ENCODE peak calls at places on chromosomes 4 and X, in four cellular contexts. H is coronary artery, F is aorta, L is RWPE1. E is an unnamed sample.
A peak's percentile ranks its signal among the peaks of the same experiment; 100 is the strongest.

GRCh38 chrX:22526339-22526738 is 253.6 kb downstream of the CBLL2 start:
- DNase-seq in L (peak; percentile 65), H (no peak), F (no peak), E (no peak)

GRCh38 chr4:38091636-38092035 is 131.4 kb downstream of the PTTG2 start:
- DNase-seq in F (no peak), L (no peak), H (no peak), E (no peak)

GRCh38 chr4:160110891-160111290 is 1008.0 kb downstream of the RAPGEF2 start:
- DNase-seq in F (no peak), L (no peak), H (no peak), E (no peak)

GRCh38 chrX:117376460-117376859 is 740.1 kb downstream of the KLHL13 start:
- DNase-seq in H (no peak), F (no peak), L (peak; percentile 46), E (no peak)

GRCh38 chrX:46386511-46386910 is 158.7 kb downstream of the ZNF674 start:
- DNase-seq in F (no peak), L (no peak), H (no peak), E (no peak)

GRCh38 chr4:131499139-131499873 is 1649.8 kb upstream of the PCDH10 start:
- DNase-seq in L (peak; percentile 8), F (no peak), H (no peak), E (no peak)

GRCh38 chr4:102569200-102569599 is 68.0 kb downstream of the NFKB1 start:
- DNase-seq in L (peak; percentile 44), F (no peak), H (no peak), E (no peak)

GRCh38 chrX:87900320-87900908 is 382.8 kb downstream of the KLHL4 start:
- DNase-seq in F (no peak), L (no peak), H (no peak), E (no peak)

GRCh38 chr4:107974523-107974922 is 15.2 kb upstream of the HADH start:
- DNase-seq in L (no peak), H (no peak), F (no peak), E (no peak)

GRCh38 chrX:70433848-70434351 is 10.7 kb upstream of the DLG3 start:
- DNase-seq in H (no peak), F (peak; percentile 77), L (no peak), E (peak; percentile 62)

GRCh38 chr4:154707877-154708276 is 35.9 kb upstream of the LRAT start:
- DNase-seq in F (no peak), L (peak; percentile 46), H (no peak), E (no peak)

GRCh38 chr4:150070464-150071170 is 7.6 kb upstream of the DCLK2 start:
- DNase-seq in F (no peak), L (no peak), H (no peak), E (no peak)

GRCh38 chr4:147355849-147356248 is 125.0 kb upstream of the EDNRA start:
- DNase-seq in F (no peak), L (no peak), H (no peak), E (no peak)

GRCh38 chrX:124895947-124896346 is 423.7 kb upstream of the TEX13C start:
- DNase-seq in H (no peak), L (no peak), F (no peak), E (no peak)

GRCh38 chrX:44017726-44018125 is 44.5 kb upstream of the NDP start:
- DNase-seq in L (no peak), H (no peak), F (no peak), E (no peak)

GRCh38 chr4:11635336-11635735 is 206.6 kb upstream of the HS3ST1 start:
- DNase-seq in H (no peak), F (no peak), L (peak; percentile 61), E (no peak)

GRCh38 chr4:28918871-28919270 is 1801.3 kb upstream of the PCDH7 start:
- DNase-seq in H (no peak), L (no peak), F (no peak), E (no peak)

GRCh38 chrX:40145670-40146470 is 48.1 kb upstream of the BCOR start:
- DNase-seq in L (no peak), H (no peak), F (no peak), E (no peak)

GRCh38 chrX:66144258-66144657 is 19.8 kb upstream of the HEPH start:
- DNase-seq in H (no peak), F (no peak), L (no peak), E (no peak)

GRCh38 chr4:113534698-113535097 is 226.8 kb downstream of the CAMK2D start:
- DNase-seq in F (no peak), H (no peak), L (no peak), E (no peak)

GRCh38 chr4:37989398-37990260 is 29.4 kb downstream of the PTTG2 start:
- DNase-seq in L (no peak), H (no peak), F (no peak), E (no peak)

GRCh38 chr4:186010821-186011220 is 58.1 kb upstream of the TLR3 start:
- DNase-seq in F (no peak), L (no peak), H (no peak), E (no peak)

GRCh38 chr4:47312170-47312569 is 151.3 kb downstream of the COMMD8 start:
- DNase-seq in H (no peak), F (no peak), L (no peak), E (no peak)

GRCh38 chr4:6198768-6199343 is 1.5 kb downstream of the JAKMIP1 start:
- DNase-seq in H (peak; percentile 49), L (no peak), F (no peak), E (no peak)

GRCh38 chrX:110215411-110215810 is 102.5 kb downstream of the AMMECR1 start:
- DNase-seq in H (no peak), F (no peak), L (no peak), E (no peak)

GRCh38 chrX:13579696-13580095 is 10.3 kb downstream of the EGFL6 start:
- DNase-seq in H (no peak), F (no peak), L (no peak), E (no peak)

GRCh38 chrX:48971325-48972213 is at the start of gene KCND1:
- DNase-seq in L (no peak), F (peak; percentile 65), H (no peak), E (peak; percentile 35)

GRCh38 chrX:142233400-142233799 is 28.3 kb upstream of the MAGEC2 start:
- DNase-seq in F (no peak), L (no peak), H (no peak), E (no peak)

GRCh38 chr4:102774254-102774653 is 13.5 kb upstream of the MANBA start:
- DNase-seq in L (no peak), F (no peak), H (no peak), E (no peak)

DNA sequence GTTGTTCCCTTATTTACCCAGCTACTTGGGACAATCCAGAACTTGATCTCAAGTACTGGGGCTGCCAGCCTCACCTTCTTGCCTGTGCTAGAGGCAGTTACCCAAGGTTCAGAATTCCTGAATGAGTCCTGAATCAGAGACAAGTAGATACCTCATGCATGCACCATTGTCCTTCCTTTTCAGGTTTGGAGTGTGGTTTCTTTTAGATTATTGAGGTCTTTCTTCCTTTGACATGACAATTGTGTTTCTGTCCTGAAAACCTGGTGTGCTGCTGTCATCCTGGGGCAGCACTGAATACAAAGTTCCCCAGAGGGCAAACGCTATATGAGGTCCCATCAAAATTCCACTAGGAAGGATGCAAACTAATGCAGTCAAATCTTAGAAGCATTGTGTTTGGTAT is 3.5 kb downstream of the CXCL2 start:
- DNase-seq in L (no peak), F (no peak), H (no peak), E (no peak)
- H3K27ac ChIP-seq in L (no peak overlapping the region), F (no peak overlapping the region), H (no peak overlapping the region), E (no peak overlapping the region)

DNA sequence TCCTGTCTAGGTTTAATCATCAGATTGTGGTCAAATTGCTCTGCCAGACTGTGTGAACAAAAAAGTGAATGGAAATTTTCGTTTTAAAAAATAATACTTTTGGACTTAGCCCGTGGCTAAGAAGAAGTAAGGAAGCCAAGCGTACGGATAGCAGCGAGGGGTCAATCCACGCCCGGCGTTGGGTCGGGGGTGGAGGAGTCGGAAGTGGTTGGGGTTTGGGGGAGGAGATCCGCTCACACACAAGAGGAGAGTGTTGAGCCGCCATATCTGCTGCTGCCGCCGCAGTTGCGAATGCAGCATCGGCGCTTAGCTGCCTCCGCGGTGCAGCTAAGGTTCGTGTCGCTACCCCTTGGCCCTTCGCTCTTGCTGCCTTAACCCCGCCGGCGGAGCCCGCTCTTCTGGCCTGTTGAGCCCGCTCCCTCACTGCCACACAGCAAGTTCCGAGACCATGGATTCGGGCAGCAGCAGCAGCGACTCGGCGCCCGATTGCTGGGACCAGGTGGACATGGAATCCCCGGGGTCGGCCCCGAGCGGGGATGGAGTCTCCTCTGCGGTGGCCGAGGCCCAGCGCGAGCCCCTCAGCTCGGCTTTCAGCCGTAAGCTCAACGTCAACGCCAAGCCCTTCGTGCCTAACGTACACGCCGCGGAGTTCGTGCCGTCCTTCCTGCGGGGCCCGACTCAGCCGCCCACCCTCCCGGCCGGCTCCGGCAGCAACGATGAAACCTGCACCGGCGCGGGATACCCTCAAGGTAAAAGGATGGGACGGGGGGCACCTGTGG is at the start of gene GSPT2:
- DNase-seq in F (peak; percentile 82), L (no peak), H (peak; percentile 75), E (peak; percentile 70)
- H3K27ac ChIP-seq in F (no peak within 1 kb of the TSS), L (no peak within 1 kb of the TSS), H (peak within 1 kb of the TSS; percentile 78), E (peak within 1 kb of the TSS; percentile 77)

GRCh38 chr4:52983563-52984303 is 121.6 kb downstream of the RASL11B start:
- DNase-seq in L (peak; percentile 59), F (no peak), H (no peak), E (no peak)
- H3K27ac ChIP-seq in L (no peak overlapping the region), F (no peak overlapping the region), H (no peak overlapping the region), E (no peak overlapping the region)

DNA sequence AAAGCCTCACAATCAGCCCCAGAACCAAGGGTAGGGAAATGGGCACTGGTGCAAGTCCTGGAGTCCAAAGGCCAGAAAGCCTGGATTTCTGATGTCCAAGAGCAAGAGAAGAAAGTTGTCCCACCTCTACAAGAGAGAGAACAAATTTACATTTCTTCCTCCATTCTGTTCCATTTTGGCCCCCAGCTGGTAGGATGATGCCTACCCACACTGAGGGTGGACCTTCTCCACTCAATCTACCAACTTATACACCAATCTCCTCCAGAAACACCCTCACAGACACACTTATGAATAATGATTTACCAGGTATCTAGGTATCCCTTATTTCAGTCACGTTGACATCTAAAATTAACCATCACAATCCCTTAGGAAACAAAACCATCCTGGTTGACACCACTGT is 367.8 kb upstream of the GRIA3 start:
- DNase-seq in F (no peak), H (no peak), L (no peak), E (no peak)
- H3K27ac ChIP-seq in F (no peak overlapping the region), H (no peak overlapping the region), L (no peak overlapping the region), E (no peak overlapping the region)

GRCh38 chr4:78939667-78940008 is 400 bp upstream of the PAQR3 start:
- DNase-seq in H (no peak), L (no peak), F (no peak), E (no peak)

GRCh38 chr4:78937837-78938236 is 1.4 kb downstream of the PAQR3 start:
- DNase-seq in L (no peak), F (no peak), H (no peak), E (no peak)

GRCh38 chr4:78936989-78937388 is 2.2 kb downstream of the PAQR3 start:
- DNase-seq in H (no peak), F (no peak), L (no peak), E (no peak)

GRCh38 chr4:78938868-78939666 is at the start of gene PAQR3:
- DNase-seq in L (peak; percentile 93), H (peak; percentile 86), F (peak; percentile 89), E (peak; percentile 87)

DNA sequence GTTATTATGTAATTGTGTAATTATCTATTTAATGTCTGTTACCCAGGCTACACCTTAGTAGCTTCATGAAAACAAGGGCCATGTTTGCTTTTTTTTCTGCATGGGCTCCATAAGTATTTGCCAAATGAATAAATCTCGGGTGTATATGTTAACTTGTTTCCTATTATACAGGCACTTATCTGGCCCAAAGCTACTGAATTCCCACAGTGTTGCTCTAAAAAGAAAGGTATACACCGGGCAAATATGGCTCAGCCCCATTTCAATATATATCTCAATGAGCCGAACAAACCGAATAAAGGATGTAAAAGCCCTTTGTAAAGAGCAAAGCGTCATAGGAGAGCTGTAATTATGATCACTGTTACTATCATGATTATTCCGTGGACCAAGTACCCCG is 767 bp downstream of the PAQR3 start:
- DNase-seq in F (no peak), L (no peak), H (no peak), E (no peak)
- H3K27ac ChIP-seq in F (no peak overlapping the region), L (peak overlapping the region; percentile 69), H (no peak overlapping the region), E (no peak overlapping the region)

E was measured in lung.